ENCODE peak calls at places on chromosomes 2 and 18, in four cellular contexts. G is SK-N-SH, V is H1, H is stomach. W is an unnamed sample.

GRCh38 chr2:38370664-38371063 is 6.4 kb downstream of the ATL2 start:
- DNase-seq in G (no peak), V (no peak), H (no peak), W (no peak)

GRCh38 chr2:51409920-51410319 is 378.0 kb upstream of the NRXN1 start:
- DNase-seq in G (no peak), V (no peak), H (no peak), W (no peak)

GRCh38 chr2:98823196-98824166 is 92.5 kb upstream of the MGAT4A start:
- DNase-seq in G (peak), V (no peak), H (no peak), W (no peak)

GRCh38 chr2:109275120-109276040 is 146.4 kb downstream of the SH3RF3 start:
- DNase-seq in G (no peak), V (no peak), H (no peak), W (no peak)

GRCh38 chr2:128446866-128447537 is 128.3 kb upstream of the HS6ST1 start:
- DNase-seq in G (no peak), V (peak), H (peak), W (no peak)

GRCh38 chr18:22032392-22032961 is 136.9 kb upstream of the GATA6 start:
- DNase-seq in G (no peak), V (no peak), H (peak), W (peak)

GRCh38 chr2:64274399-64275173 is 130.4 kb upstream of the PELI1 start:
- DNase-seq in G (peak), V (no peak), H (no peak), W (no peak)

GRCh38 chr2:21270658-21271057 is 146.9 kb downstream of the TDRD15 start:
- DNase-seq in G (peak), V (no peak), H (no peak), W (no peak)

GRCh38 chr2:97747716-97748115 is 34.3 kb downstream of the ZAP70 start:
- DNase-seq in G (no peak), V (no peak), H (no peak), W (no peak)

GRCh38 chr2:222861411-222862067 is 703 bp downstream of the ACSL3 start:
- DNase-seq in G (peak), V (no peak), H (peak), W (no peak)

GRCh38 chr2:207897541-207898353 is 127.6 kb downstream of the PLEKHM3 start:
- DNase-seq in G (no peak), V (no peak), H (no peak), W (no peak)

GRCh38 chr18:25561923-25562322 is 210.0 kb upstream of the ZNF521 start:
- DNase-seq in G (peak), V (no peak), H (no peak), W (peak)

GRCh38 chr2:143083636-143084035 is 45.6 kb upstream of the ARHGAP15 start:
- DNase-seq in G (no peak), V (no peak), H (no peak), W (no peak)

GRCh38 chr2:2763351-2763997 is 432.4 kb upstream of the MYT1L start:
- DNase-seq in G (peak), V (no peak), H (no peak), W (no peak)

GRCh38 chr2:27627963-27628766 is 647 bp downstream of the CCDC121 start:
- DNase-seq in G (no peak), V (no peak), H (no peak), W (peak)

GRCh38 chr2:177056540-177056939 is 156.1 kb upstream of the HNRNPA3 start:
- DNase-seq in G (peak), V (no peak), H (no peak), W (no peak)

GRCh38 chr2:109180786-109181185 is 51.8 kb downstream of the SH3RF3 start:
- DNase-seq in G (no peak), V (no peak), H (no peak), W (no peak)

GRCh38 chr2:88680266-88680902 is 11.1 kb upstream of the RPIA start:
- DNase-seq in G (no peak), V (no peak), H (no peak), W (no peak)

GRCh38 chr2:135132314-135132713 is 80.2 kb downstream of the RAB3GAP1 start:
- DNase-seq in G (no peak), V (no peak), H (no peak), W (no peak)

GRCh38 chr2:233353769-233354499 is at the start of gene DGKD:
- DNase-seq in G (peak), V (peak), H (peak), W (no peak)

GRCh38 chr2:239154971-239155805 is 245.6 kb downstream of the HDAC4 start:
- DNase-seq in G (no peak), V (no peak), H (peak), W (no peak)

GRCh38 chr2:174395284-174395968 is at the start of gene SCRN3:
- DNase-seq in G (peak), V (peak), H (peak), W (peak)

GRCh38 chr18:55489034-55489741 is 98.8 kb downstream of the TCF4 start:
- DNase-seq in G (no peak), V (no peak), H (no peak), W (no peak)

GRCh38 chr2:85936421-85937068 is 47.8 kb upstream of the ST3GAL5 start:
- DNase-seq in G (no peak), V (no peak), H (no peak), W (no peak)

GRCh38 chr2:180990337-180990736 is 9.9 kb downstream of the UBE2E3 start:
- DNase-seq in G (no peak), V (no peak), H (no peak), W (no peak)

GRCh38 chr2:46495347-46496030 is 16.1 kb downstream of the TMEM247 start:
- DNase-seq in G (no peak), V (no peak), H (no peak), W (no peak)

GRCh38 chr2:163734911-163735691 is 707 bp downstream of the FIGN start:
- DNase-seq in G (peak), V (no peak), H (no peak), W (no peak)

GRCh38 chr2:33436083-33436482 is 40.4 kb upstream of the RASGRP3 start:
- DNase-seq in G (no peak), V (no peak), H (no peak), W (no peak)

GRCh38 chr2:224181534-224182155 is 142.6 kb upstream of the SERPINE2 start:
- DNase-seq in G (no peak), V (no peak), H (no peak), W (no peak)

GRCh38 chr2:36168136-36168535 is 187.4 kb upstream of the CRIM1 start:
- DNase-seq in G (no peak), V (no peak), H (no peak), W (no peak)

GRCh38 chr2:125386074-125386473 is 1269.9 kb upstream of the GYPC start:
- DNase-seq in G (no peak), V (no peak), H (no peak), W (no peak)

DNA sequence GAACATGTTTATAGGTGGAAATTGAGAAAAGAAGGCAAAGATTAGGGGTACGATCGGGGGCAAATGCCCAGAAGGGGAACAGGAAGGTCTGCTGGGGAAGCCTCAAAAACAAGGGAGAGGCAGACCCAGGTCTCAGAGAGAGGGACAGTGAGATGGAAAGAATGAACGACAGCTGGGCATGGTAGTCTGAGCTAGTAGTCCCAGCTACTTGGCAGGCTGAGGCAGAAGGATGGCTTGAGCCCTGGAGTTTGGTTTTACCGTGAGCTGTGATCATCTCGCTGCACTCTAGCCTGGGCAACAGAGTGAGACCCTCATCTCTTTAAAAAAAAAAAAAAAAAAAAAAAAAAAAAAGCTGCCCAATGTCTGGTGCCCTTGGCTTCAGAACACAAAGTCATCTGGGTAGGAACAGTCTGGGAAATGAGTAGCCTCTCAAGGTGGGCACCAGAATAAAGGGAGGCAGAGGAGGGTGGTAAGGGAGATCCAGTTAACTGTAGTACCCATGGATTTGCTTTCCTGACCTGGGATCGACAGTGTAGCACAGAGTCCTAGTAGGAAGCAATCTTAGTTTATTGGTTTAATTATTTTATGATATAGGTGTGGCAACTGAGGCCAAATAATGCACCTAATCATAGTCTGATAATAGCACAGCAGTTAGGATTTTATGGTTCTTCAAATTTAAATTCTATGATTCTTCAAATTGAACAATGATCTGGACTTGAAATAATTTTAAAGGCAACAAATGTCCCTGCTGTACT is 3.5 kb downstream of the RRM2 start:
- DNase-seq in G (no peak), V (no peak), H (no peak), W (no peak)
- TF ChIP-seq POLR2AphosphoS5 in G (no peak), V (peak), H (no peak), W (no peak)

DNA sequence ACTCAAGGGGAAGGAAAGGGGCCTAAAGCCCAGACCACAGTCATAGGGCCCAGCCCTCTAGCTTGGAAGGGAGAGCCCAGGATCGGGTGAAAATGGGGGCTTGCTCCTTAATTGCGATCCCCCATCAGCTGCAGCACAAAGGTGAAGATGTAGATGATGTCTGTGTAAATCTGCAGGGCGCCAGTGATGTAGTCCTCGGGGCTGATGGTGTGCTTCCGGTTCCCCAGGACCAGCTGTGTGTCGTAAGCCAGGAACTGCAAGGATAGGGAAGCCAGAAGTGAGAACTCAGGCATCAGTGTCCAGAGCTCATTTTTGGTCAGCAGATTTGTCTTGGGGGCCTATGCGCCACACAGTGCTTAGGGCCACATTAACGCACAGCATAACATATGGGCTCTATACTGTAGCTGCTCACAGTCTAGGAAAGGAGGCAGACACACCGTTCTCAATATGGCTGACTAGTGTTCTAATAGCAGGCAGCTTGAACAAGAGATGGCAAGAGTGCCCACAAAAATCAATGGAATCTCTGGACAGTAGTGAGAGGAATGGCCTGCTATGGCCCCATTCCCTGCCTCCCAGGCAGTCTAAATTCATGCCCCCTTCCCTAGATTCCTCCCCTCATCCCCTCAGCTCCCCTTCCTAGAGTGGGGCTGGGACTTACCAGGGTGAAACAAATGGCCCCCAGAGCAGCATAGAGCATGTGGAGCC is 5.2 kb downstream of the PNKD start:
- DNase-seq in G (no peak), V (no peak), H (no peak), W (no peak)
- TF ChIP-seq CTCF in G (no peak), V (no peak), H (no peak), W (no peak)

GRCh38 chr18:490024-490366 is 10.5 kb downstream of the COLEC12 start:
- DNase-seq in G (no peak), V (no peak), H (no peak), W (no peak)

GRCh38 chr18:493974-494601 is 6.4 kb downstream of the COLEC12 start:
- DNase-seq in G (no peak), V (no peak), H (no peak), W (no peak)

GRCh38 chr18:494602-494983 is 5.9 kb downstream of the COLEC12 start:
- DNase-seq in G (no peak), V (no peak), H (no peak), W (no peak)

GRCh38 chr18:490624-491023 is 9.9 kb downstream of the COLEC12 start:
- DNase-seq in G (no peak), V (no peak), H (no peak), W (no peak)

GRCh38 chr18:492451-492850 is 8.1 kb downstream of the COLEC12 start:
- DNase-seq in G (no peak), V (no peak), H (no peak), W (no peak)
- H3K4me3 ChIP-seq in G (no peak), V (no peak), H (no peak), W (no peak)

GRCh38 chr2:7031424-7032245 is 114.4 kb downstream of the RNF144A start:
- DNase-seq in G (no peak), V (no peak), H (peak), W (no peak)
- TF ChIP-seq POLR2AphosphoS5 in G (no peak), V (no peak), H (peak), W (no peak)

GRCh38 chr18:36714476-36714875 is 114.3 kb downstream of the TPGS2 start:
- DNase-seq in G (no peak), V (no peak), H (no peak), W (no peak)
- TF ChIP-seq CTCF in G (no peak), V (peak), H (no peak), W (no peak)

DNA sequence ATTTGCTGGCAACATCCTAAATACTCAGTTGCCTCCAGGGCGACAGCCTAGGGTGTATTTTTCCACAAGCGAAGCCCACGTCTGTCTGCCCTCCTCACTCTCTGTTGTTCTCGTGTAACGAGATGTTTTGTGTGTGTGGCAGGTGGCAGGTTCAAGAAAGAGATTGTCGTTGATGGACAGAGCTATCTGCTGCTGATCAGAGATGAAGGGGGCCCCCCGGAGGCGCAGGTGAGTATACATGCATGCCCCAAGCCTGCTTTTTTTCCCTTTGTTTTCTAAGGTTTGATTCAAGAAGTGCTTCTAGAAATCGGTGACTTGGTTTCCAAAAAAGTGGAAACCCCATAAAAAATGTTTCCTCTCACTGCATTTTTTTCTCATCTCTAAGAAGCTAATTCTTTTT is 247.0 kb downstream of the AGAP1 start:
- DNase-seq in G (peak), V (peak), H (no peak), W (no peak)
- H3K4me3 ChIP-seq in G (no peak), V (no peak), H (no peak), W (no peak)

W was measured in Panc1.